ENCODE peak calls at places on chromosomes 11 and 22, in seven cellular contexts. V is lower lobe of right lung; B is left ventricle myocardium superior; D is stimulated activated effector memory CD8-positive, alpha-beta T cell treated with anti-CD3 and anti-CD28 coated beads, Interleukin-12 subunit alpha, Interleukin-12 subunit beta, amount 100 ng/mL, for 72 hours; Q is endothelial cell; L is activated CD4-positive, alpha-beta T cell treated with anti-CD3 and anti-CD28 coated beads, Interleukin-2, amount 10 ng/mL, durations not matched to agents 7 days and 5 days; N is neuronal stem cell. A is an unnamed sample.
A peak's percentile ranks its signal among the peaks of the same experiment; 100 is the strongest.

GRCh38 chr11:86431258-86431657 is 56.6 kb downstream of the CCDC81 start:
- DNase-seq in V (no peak), B (no peak), D (no peak), Q (no peak), L (no peak), N (no peak), A (no peak)

GRCh38 chr11:15976433-15977045 is 379.8 kb downstream of the SOX6 start:
- DNase-seq in V (no peak), B (no peak), D (no peak), Q (no peak), L (no peak), N (no peak), A (no peak)

GRCh38 chr11:6695377-6695776 is 12.2 kb upstream of the MRPL17 start:
- DNase-seq in V (no peak), B (no peak), D (no peak), Q (no peak), L (no peak), N (no peak), A (no peak)

GRCh38 chr11:87236368-87236767 is 198.6 kb downstream of the TMEM135 start:
- DNase-seq in V (no peak), B (no peak), D (no peak), Q (no peak), L (no peak), N (no peak), A (no peak)

GRCh38 chr22:28029962-28030361 is 110.9 kb upstream of the PITPNB start:
- DNase-seq in V (no peak), B (no peak), D (no peak), Q (no peak), L (no peak), N (no peak), A (no peak)

GRCh38 chr11:70547386-70547785 is 149.1 kb downstream of the CTTN start:
- DNase-seq in V (no peak), B (no peak), D (no peak), Q (no peak), L (no peak), N (no peak), A (no peak)

GRCh38 chr11:134349109-134349801 is 17.5 kb downstream of the GLB1L2 start:
- DNase-seq in V (no peak), B (no peak), D (no peak), Q (no peak), L (peak; percentile 42), N (no peak), A (no peak)

GRCh38 chr22:45575607-45576272 is 73.1 kb downstream of the FBLN1 start:
- DNase-seq in V (no peak), B (no peak), D (no peak), Q (no peak), L (no peak), N (no peak), A (no peak)

GRCh38 chr22:39229075-39229474 is 15.7 kb downstream of the PDGFB start:
- DNase-seq in V (no peak), B (no peak), D (no peak), Q (no peak), L (no peak), N (no peak), A (no peak)

GRCh38 chr22:20111045-20111688 is 4.7 kb upstream of the RANBP1 start:
- DNase-seq in V (peak; percentile 44), B (peak; percentile 20), D (no peak), Q (no peak), L (peak; percentile 28), N (no peak), A (no peak)

GRCh38 chr11:114877976-114878375 is 199.6 kb downstream of the NXPE2 start:
- DNase-seq in V (no peak), B (no peak), D (no peak), Q (no peak), L (no peak), N (no peak), A (no peak)

GRCh38 chr11:86978756-86979608 is 23.8 kb upstream of the FZD4 start:
- DNase-seq in V (no peak), B (no peak), D (no peak), Q (no peak), L (peak; percentile 35), N (no peak), A (no peak)

GRCh38 chr11:68010058-68011041 is at the start of gene ALDH3B1:
- DNase-seq in V (peak; percentile 98), B (peak; percentile 94), D (no peak), Q (no peak), L (no peak), N (no peak), A (no peak)

GRCh38 chr11:14235701-14236100 is 123.3 kb downstream of the RRAS2 start:
- DNase-seq in V (no peak), B (no peak), D (no peak), Q (no peak), L (no peak), N (no peak), A (no peak)

GRCh38 chr11:126978911-126979310 is 21.7 kb downstream of the KIRREL3 start:
- DNase-seq in V (no peak), B (no peak), D (no peak), Q (no peak), L (no peak), N (no peak), A (no peak)